ENCODE peak calls at places on chromosome X, in five cellular contexts. X is ovary, Q is left lung, S is A549, U is mesenchymal stem cell. L is an unnamed sample. For H3K4me1, the result is how much of the 10 kb centered on the place peaks cover.

GRCh38 chrX:31367816-31368215 is 296.0 kb upstream of the FTHL17 start:
- DNase-seq in X (no peak), Q (no peak), S (no peak), U (no peak), L (no peak)

GRCh38 chrX:134542485-134542884 is 82.5 kb downstream of the HPRT1 start:
- DNase-seq in X (peak), Q (no peak), S (no peak), U (peak), L (no peak)

GRCh38 chrX:37437160-37437559 is 88.0 kb downstream of the PRRG1 start:
- DNase-seq in X (no peak), Q (no peak), S (no peak), U (no peak), L (no peak)

GRCh38 chrX:38627683-38628082 is 66.3 kb downstream of the TSPAN7 start:
- DNase-seq in X (no peak), Q (no peak), S (no peak), U (no peak), L (no peak)

GRCh38 chrX:2703991-2704369 is 12.9 kb downstream of the CD99 start:
- DNase-seq in X (no peak), Q (no peak), S (no peak), U (no peak), L (no peak)

GRCh38 chrX:130171446-130172126 is at the start of gene RAB33A:
- DNase-seq in X (peak), Q (no peak), S (no peak), U (peak), L (peak)

GRCh38 chrX:13078739-13079444 is 34.5 kb upstream of the FAM9C start:
- DNase-seq in X (peak), Q (no peak), S (no peak), U (peak), L (peak)

GRCh38 chrX:22526339-22526738 is 253.6 kb downstream of the CBLL2 start:
- DNase-seq in X (no peak), Q (no peak), S (no peak), U (no peak), L (no peak)

GRCh38 chrX:155065035-155065734 is 5.8 kb downstream of the CMC4 start:
- DNase-seq in X (no peak), Q (no peak), S (no peak), U (peak), L (no peak)

GRCh38 chrX:84258708-84259107 is 70.7 kb upstream of the RPS6KA6 start:
- DNase-seq in X (no peak), Q (no peak), S (no peak), U (no peak), L (no peak)

GRCh38 chrX:133926809-133927208 is 58.6 kb downstream of the GPC3 start:
- DNase-seq in X (no peak), Q (no peak), S (no peak), U (no peak), L (no peak)

GRCh38 chrX:25021132-25021498 is 5.3 kb upstream of the ARX start:
- DNase-seq in X (no peak), Q (no peak), S (peak), U (no peak), L (no peak)

GRCh38 chrX:107716045-107716684 is 59.4 kb downstream of the TSC22D3 start:
- DNase-seq in X (no peak), Q (no peak), S (peak), U (no peak), L (no peak)

GRCh38 chrX:148784859-148785655 is 284.6 kb downstream of the AFF2 start:
- DNase-seq in X (no peak), Q (no peak), S (no peak), U (no peak), L (peak)

GRCh38 chrX:150489359-150490015 is 78.9 kb upstream of the MTM1 start:
- DNase-seq in X (no peak), Q (no peak), S (no peak), U (no peak), L (no peak)

GRCh38 chrX:45784590-45784989 is 583.9 kb upstream of the DIPK2B start:
- DNase-seq in X (no peak), Q (no peak), S (no peak), U (no peak), L (no peak)

GRCh38 chrX:134670241-134670811 is 12.1 kb upstream of the PLAC1 start:
- DNase-seq in X (no peak), Q (peak), S (peak), U (peak), L (peak)

GRCh38 chrX:52341493-52341892 is 27.3 kb upstream of the XAGE2 start:
- DNase-seq in X (no peak), Q (no peak), S (no peak), U (no peak), L (no peak)

GRCh38 chrX:38279188-38279587 is 48.1 kb downstream of the RPGR start:
- DNase-seq in X (no peak), Q (no peak), S (no peak), U (no peak), L (no peak)

GRCh38 chrX:13380230-13380629 is 60.4 kb upstream of the ATXN3L start:
- DNase-seq in X (no peak), Q (no peak), S (no peak), U (peak), L (no peak)

GRCh38 chrX:49184294-49185061 is 1.7 kb downstream of the PRICKLE3 start:
- DNase-seq in X (peak), Q (peak), S (peak), U (peak), L (peak)

GRCh38 chrX:13938766-13939530 is 90.7 kb downstream of the GEMIN8 start:
- DNase-seq in X (no peak), Q (no peak), S (no peak), U (no peak), L (no peak)

GRCh38 chrX:76253432-76253831 is 80.6 kb downstream of the PBDC1 start:
- DNase-seq in X (peak), Q (no peak), S (peak), U (peak), L (no peak)

GRCh38 chrX:38539748-38540147 is 21.6 kb upstream of the TSPAN7 start:
- DNase-seq in X (no peak), Q (no peak), S (no peak), U (no peak), L (no peak)

GRCh38 chrX:47182106-47182700 is 11.4 kb upstream of the UBA1 start:
- DNase-seq in X (no peak), Q (peak), S (no peak), U (no peak), L (no peak)

GRCh38 chrX:103805860-103806259 is 26.2 kb downstream of the RAB9B start:
- DNase-seq in X (no peak), Q (no peak), S (no peak), U (no peak), L (no peak)

GRCh38 chrX:150856101-150856500 is 42.4 kb downstream of the CD99L2 start:
- DNase-seq in X (no peak), Q (no peak), S (no peak), U (no peak), L (no peak)

GRCh38 chrX:46626566-46626965 is 53.0 kb downstream of the CHST7 start:
- DNase-seq in X (no peak), Q (peak), S (no peak), U (no peak), L (no peak)

GRCh38 chrX:53262918-53263394 is 18.4 kb downstream of the IQSEC2 start:
- DNase-seq in X (no peak), Q (no peak), S (peak), U (peak), L (no peak)

GRCh38 chrX:154040863-154041262 is 21.2 kb upstream of the IRAK1 start:
- DNase-seq in X (no peak), Q (no peak), S (no peak), U (no peak), L (no peak)
- H3K4me1 ChIP-seq in X (under half), Q (half or more), S (half or more), U (under half), L (under half)

DNA sequence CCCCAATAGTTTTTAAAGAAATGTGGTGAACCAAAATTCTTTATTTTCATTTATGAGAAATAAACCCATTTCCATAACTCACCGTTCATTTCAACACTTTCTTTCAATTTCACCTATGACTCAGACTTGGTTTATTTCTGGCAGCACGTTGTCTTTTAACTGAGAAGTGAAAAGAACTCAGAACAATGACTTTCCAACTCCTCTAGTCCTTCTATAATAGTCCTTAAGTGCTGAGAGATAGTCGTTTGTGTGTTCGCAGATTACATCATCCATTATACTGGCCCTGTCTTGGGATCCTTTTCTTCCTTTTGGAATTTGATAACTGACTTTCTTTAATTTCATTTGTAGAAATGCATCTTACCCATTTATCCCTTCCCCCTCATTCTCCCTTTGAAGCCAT is 113.6 kb downstream of the GLUD2 start:
- DNase-seq in X (no peak), Q (no peak), S (no peak), U (no peak), L (no peak)
- H3K27ac ChIP-seq in X (no peak), Q (no peak), S (no peak), U (no peak), L (no peak)

DNA sequence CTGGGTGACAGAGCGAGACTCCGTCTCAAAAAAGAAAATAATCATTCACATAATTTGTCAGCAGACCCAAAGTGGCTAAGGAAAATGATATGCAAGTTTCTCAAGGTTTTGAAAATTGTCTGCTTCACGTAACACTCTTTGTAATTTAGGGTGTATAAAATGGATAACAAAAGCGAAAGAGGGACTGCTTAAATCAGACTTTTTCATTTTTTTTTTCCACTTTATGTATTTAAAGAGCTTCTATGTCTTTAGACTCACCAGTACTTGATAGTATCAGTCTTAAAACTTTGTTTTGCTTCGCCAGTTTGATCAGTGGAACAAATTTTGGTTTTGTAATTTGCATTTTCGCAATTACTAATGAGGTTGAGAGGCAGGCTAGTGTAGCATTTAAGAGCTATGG is 34.6 kb downstream of the USP9X start:
- DNase-seq in X (no peak), Q (no peak), S (no peak), U (no peak), L (no peak)
- H3K4me1 ChIP-seq in X (under half), Q (half or more), S (under half), U (under half), L (under half)

GRCh38 chrX:106692425-106693075 is 34.0 kb upstream of the RNF128 start:
- DNase-seq in X (no peak), Q (no peak), S (no peak), U (no peak), L (no peak)
- H3K27ac ChIP-seq in X (no peak), Q (no peak), S (no peak), U (no peak), L (no peak)

GRCh38 chrX:19677121-19677520 is 161.8 kb upstream of the MAP3K15 start:
- DNase-seq in X (no peak), Q (no peak), S (no peak), U (no peak), L (no peak)
- H3K4me1 ChIP-seq in X (under half), Q (under half), S (half or more), U (under half), L (under half)